ENCODE peak calls at places on chromosomes 12 and 14, in six cellular contexts. One of them, this sample, is unnamed. For H3K4me1, the result is how much of the 10 kb centered on the place peaks cover.

GRCh38 chr12:102833687-102834435 is 83.2 kb downstream of the PAH start:
- DNase-seq in GM12878: no peak
- DNase-seq in K562: no peak
- DNase-seq in H1: no peak
- DNase-seq in HepG2: no peak
- DNase-seq in HCT116: no peak
- DNase-seq in this sample: peak

GRCh38 chr12:80838024-80838658 is 99.6 kb downstream of the LIN7A start:
- DNase-seq in GM12878: no peak
- DNase-seq in K562: no peak
- DNase-seq in H1: no peak
- DNase-seq in HepG2: peak
- DNase-seq in HCT116: no peak
- DNase-seq in this sample: no peak

GRCh38 chr14:61662437-61663311 is 32.6 kb upstream of the HIF1A start:
- DNase-seq in GM12878: peak
- DNase-seq in K562: peak
- DNase-seq in H1: no peak
- DNase-seq in HepG2: peak
- DNase-seq in HCT116: peak
- DNase-seq in this sample: no peak

GRCh38 chr14:69873877-69874780 is 5.1 kb upstream of the SMOC1 start:
- DNase-seq in GM12878: no peak
- DNase-seq in K562: no peak
- DNase-seq in H1: no peak
- DNase-seq in HepG2: no peak
- DNase-seq in HCT116: no peak
- DNase-seq in this sample: no peak

GRCh38 chr12:94535614-94535932 is 75.9 kb upstream of the CEP83 start:
- DNase-seq in GM12878: no peak
- DNase-seq in K562: no peak
- DNase-seq in H1: no peak
- DNase-seq in HepG2: peak
- DNase-seq in HCT116: no peak
- DNase-seq in this sample: no peak

GRCh38 chr12:5512585-5512970 is 80.7 kb downstream of the NTF3 start:
- DNase-seq in GM12878: no peak
- DNase-seq in K562: no peak
- DNase-seq in H1: no peak
- DNase-seq in HepG2: no peak
- DNase-seq in HCT116: no peak
- DNase-seq in this sample: no peak

GRCh38 chr12:122867701-122868461 is 28.0 kb downstream of the VPS37B start:
- DNase-seq in GM12878: no peak
- DNase-seq in K562: no peak
- DNase-seq in H1: no peak
- DNase-seq in HepG2: peak
- DNase-seq in HCT116: no peak
- DNase-seq in this sample: no peak

GRCh38 chr12:87778065-87778464 is 251.1 kb downstream of the C12orf50 start:
- DNase-seq in GM12878: no peak
- DNase-seq in K562: no peak
- DNase-seq in H1: no peak
- DNase-seq in HepG2: no peak
- DNase-seq in HCT116: no peak
- DNase-seq in this sample: no peak

GRCh38 chr14:105929327-105930081 is 403.1 kb downstream of the TMEM121 start:
- DNase-seq in GM12878: no peak
- DNase-seq in K562: peak
- DNase-seq in H1: no peak
- DNase-seq in HepG2: no peak
- DNase-seq in HCT116: no peak
- DNase-seq in this sample: no peak

GRCh38 chr14:63747836-63748235 is 20.0 kb upstream of the SGPP1 start:
- DNase-seq in GM12878: no peak
- DNase-seq in K562: no peak
- DNase-seq in H1: no peak
- DNase-seq in HepG2: no peak
- DNase-seq in HCT116: no peak
- DNase-seq in this sample: no peak

GRCh38 chr12:121653999-121654398 is 15.5 kb downstream of the MORN3 start:
- DNase-seq in GM12878: no peak
- DNase-seq in K562: peak
- DNase-seq in H1: no peak
- DNase-seq in HepG2: no peak
- DNase-seq in HCT116: no peak
- DNase-seq in this sample: no peak

GRCh38 chr12:34108967-34109366 is 86.7 kb downstream of the ALG10 start:
- DNase-seq in GM12878: no peak
- DNase-seq in K562: no peak
- DNase-seq in H1: no peak
- DNase-seq in HepG2: no peak
- DNase-seq in HCT116: no peak
- DNase-seq in this sample: no peak

GRCh38 chr14:28515571-28515970 is 251.0 kb upstream of the FOXG1 start:
- DNase-seq in GM12878: no peak
- DNase-seq in K562: no peak
- DNase-seq in H1: no peak
- DNase-seq in HepG2: no peak
- DNase-seq in HCT116: no peak
- DNase-seq in this sample: no peak

GRCh38 chr12:65533177-65533883 is 254.8 kb downstream of the MSRB3 start:
- DNase-seq in GM12878: no peak
- DNase-seq in K562: no peak
- DNase-seq in H1: no peak
- DNase-seq in HepG2: no peak
- DNase-seq in HCT116: peak
- DNase-seq in this sample: no peak

GRCh38 chr14:101494826-101495225 is 66.5 kb upstream of the DIO3 start:
- DNase-seq in GM12878: no peak
- DNase-seq in K562: no peak
- DNase-seq in H1: no peak
- DNase-seq in HepG2: no peak
- DNase-seq in HCT116: no peak
- DNase-seq in this sample: no peak

GRCh38 chr12:30898846-30899245 is 27.7 kb upstream of the TSPAN11 start:
- DNase-seq in GM12878: no peak
- DNase-seq in K562: no peak
- DNase-seq in H1: no peak
- DNase-seq in HepG2: no peak
- DNase-seq in HCT116: no peak
- DNase-seq in this sample: no peak

GRCh38 chr12:50986961-50987737 is 34.8 kb downstream of the HIGD1C start:
- DNase-seq in GM12878: no peak
- DNase-seq in K562: peak
- DNase-seq in H1: no peak
- DNase-seq in HepG2: peak
- DNase-seq in HCT116: peak
- DNase-seq in this sample: peak

GRCh38 chr12:71626098-71626497 is 37.5 kb downstream of the ZFC3H1 start:
- DNase-seq in GM12878: no peak
- DNase-seq in K562: no peak
- DNase-seq in H1: no peak
- DNase-seq in HepG2: no peak
- DNase-seq in HCT116: no peak
- DNase-seq in this sample: no peak

GRCh38 chr12:71626768-71627167 is 36.9 kb downstream of the ZFC3H1 start:
- DNase-seq in GM12878: no peak
- DNase-seq in K562: no peak
- DNase-seq in H1: no peak
- DNase-seq in HepG2: peak
- DNase-seq in HCT116: no peak
- DNase-seq in this sample: no peak

GRCh38 chr12:71621938-71622337 is 41.7 kb downstream of the ZFC3H1 start:
- DNase-seq in GM12878: no peak
- DNase-seq in K562: no peak
- DNase-seq in H1: no peak
- DNase-seq in HepG2: no peak
- DNase-seq in HCT116: no peak
- DNase-seq in this sample: no peak

GRCh38 chr12:71627438-71628002 is 36.1 kb downstream of the ZFC3H1 start:
- DNase-seq in GM12878: no peak
- DNase-seq in K562: no peak
- DNase-seq in H1: no peak
- DNase-seq in HepG2: no peak
- DNase-seq in HCT116: no peak
- DNase-seq in this sample: no peak
- TF ChIP-seq YY1 in GM12878: no peak
- TF ChIP-seq YY1 in K562: no peak
- TF ChIP-seq YY1 in H1: no peak
- TF ChIP-seq YY1 in HepG2: no peak
- TF ChIP-seq YY1 in HCT116: no peak
- TF ChIP-seq YY1 in this sample: no peak

DNA sequence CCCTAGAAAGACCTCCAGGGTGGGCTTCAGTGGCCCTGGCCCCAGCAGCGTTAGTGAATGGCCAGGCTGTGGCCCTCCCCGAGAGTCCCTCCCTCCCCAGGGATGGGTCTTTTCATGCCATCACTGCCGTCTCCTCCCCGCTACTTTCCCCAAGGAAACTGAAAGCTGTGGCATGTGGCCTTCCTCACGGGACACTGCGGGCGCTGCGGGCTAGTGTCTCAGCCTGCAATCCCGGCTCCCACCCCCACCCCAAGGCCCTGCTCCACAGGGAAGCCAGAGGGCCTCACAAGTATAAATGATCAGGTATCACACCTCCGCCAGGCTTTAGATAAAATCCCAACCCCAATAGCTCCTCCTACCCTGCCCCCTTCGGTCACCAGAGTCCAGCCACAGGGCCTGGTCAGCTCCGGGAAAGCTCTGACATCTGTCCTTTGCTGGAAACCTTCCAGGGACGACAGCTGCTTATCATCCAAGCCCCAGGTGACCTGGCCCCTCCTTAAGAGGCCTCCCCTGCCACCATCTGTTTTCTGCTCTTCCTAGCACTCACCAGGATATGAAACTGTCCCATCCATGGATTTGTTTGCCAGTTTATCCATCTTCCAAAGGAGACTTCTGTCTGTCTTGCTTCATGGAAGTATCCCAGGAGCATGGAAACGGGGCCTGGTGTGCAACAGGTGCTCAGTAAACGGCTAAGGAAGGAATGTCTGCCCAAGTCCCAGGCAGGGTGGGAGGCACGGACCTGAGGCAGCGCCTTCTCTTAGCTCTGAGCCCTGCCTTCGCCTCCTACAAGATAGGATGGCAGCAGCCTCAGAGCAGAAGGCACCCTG is 31.6 kb downstream of the CCDC85C start:
- DNase-seq in GM12878: no peak
- DNase-seq in K562: peak
- DNase-seq in H1: no peak
- DNase-seq in HepG2: no peak
- DNase-seq in HCT116: no peak
- DNase-seq in this sample: no peak
- H3K4me1 ChIP-seq in GM12878: under half
- H3K4me1 ChIP-seq in K562: under half
- H3K4me1 ChIP-seq in H1: half or more
- H3K4me1 ChIP-seq in HepG2: half or more
- H3K4me1 ChIP-seq in HCT116: under half
- H3K4me1 ChIP-seq in this sample: under half

DNA sequence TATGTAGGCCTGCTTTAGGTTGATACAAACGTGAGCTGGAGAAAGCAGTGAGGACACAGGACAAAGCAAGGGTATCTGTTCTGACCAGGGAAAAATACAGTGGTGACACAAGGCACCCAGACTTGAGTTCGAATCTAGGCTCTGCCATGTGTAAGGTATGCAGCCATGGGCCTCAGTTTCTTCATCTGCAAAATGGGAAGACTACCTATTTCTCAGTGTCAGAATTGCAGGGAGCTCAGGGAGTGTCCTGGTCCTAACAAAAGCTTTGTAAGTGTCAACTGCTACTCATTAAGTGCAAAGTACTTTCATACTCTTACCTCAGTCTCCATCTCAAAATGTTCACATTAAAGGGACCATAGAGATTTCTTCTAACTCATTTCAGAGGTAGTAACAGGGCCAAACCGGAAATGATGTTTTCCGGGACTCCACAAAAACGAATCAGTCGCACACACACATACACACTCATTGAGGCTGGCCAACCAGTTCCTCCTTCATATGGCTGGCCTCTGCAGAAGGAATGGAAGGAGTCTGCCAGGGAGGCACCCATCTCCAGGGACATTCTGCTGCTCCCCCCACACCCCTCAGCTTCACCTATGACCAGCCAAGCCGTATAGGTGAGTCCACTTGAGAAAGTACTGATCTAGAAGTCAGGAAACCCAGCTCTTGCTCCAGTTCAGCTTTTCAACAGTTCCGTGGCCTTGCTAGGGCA is 7.8 kb downstream of the CTDSP2 start:
- DNase-seq in GM12878: no peak
- DNase-seq in K562: no peak
- DNase-seq in H1: no peak
- DNase-seq in HepG2: no peak
- DNase-seq in HCT116: no peak
- DNase-seq in this sample: no peak
- TF ChIP-seq ZNF274 in GM12878: no peak
- TF ChIP-seq ZNF274 in K562: no peak
- TF ChIP-seq ZNF274 in H1: no peak
- TF ChIP-seq ZNF274 in HepG2: no peak
- TF ChIP-seq ZNF274 in HCT116: no peak
- TF ChIP-seq ZNF274 in this sample: no peak

GRCh38 chr12:101784376-101784775 is 45.1 kb upstream of the SYCP3 start:
- DNase-seq in GM12878: no peak
- DNase-seq in K562: no peak
- DNase-seq in H1: no peak
- DNase-seq in HepG2: no peak
- DNase-seq in HCT116: no peak
- DNase-seq in this sample: no peak

GRCh38 chr12:101781834-101782543 is 42.7 kb upstream of the SYCP3 start:
- DNase-seq in GM12878: no peak
- DNase-seq in K562: no peak
- DNase-seq in H1: no peak
- DNase-seq in HepG2: no peak
- DNase-seq in HCT116: no peak
- DNase-seq in this sample: no peak

GRCh38 chr12:101783150-101783549 is 43.9 kb upstream of the SYCP3 start:
- DNase-seq in GM12878: no peak
- DNase-seq in K562: no peak
- DNase-seq in H1: no peak
- DNase-seq in HepG2: no peak
- DNase-seq in HCT116: no peak
- DNase-seq in this sample: no peak

GRCh38 chr12:101783838-101784237 is 44.6 kb upstream of the SYCP3 start:
- DNase-seq in GM12878: no peak
- DNase-seq in K562: no peak
- DNase-seq in H1: no peak
- DNase-seq in HepG2: no peak
- DNase-seq in HCT116: no peak
- DNase-seq in this sample: no peak

GRCh38 chr12:101782544-101782855 is 43.2 kb upstream of the SYCP3 start:
- DNase-seq in GM12878: no peak
- DNase-seq in K562: no peak
- DNase-seq in H1: no peak
- DNase-seq in HepG2: no peak
- DNase-seq in HCT116: no peak
- DNase-seq in this sample: no peak
- TF ChIP-seq YY1 in GM12878: no peak
- TF ChIP-seq YY1 in K562: no peak
- TF ChIP-seq YY1 in H1: no peak
- TF ChIP-seq YY1 in HepG2: no peak
- TF ChIP-seq YY1 in HCT116: no peak
- TF ChIP-seq YY1 in this sample: no peak

This sample was measured in NT2/D1.